ENCODE peak calls at places on chromosome 13, in five cellular contexts. H is GM23338, W is HCT116, P is transverse colon, T is SK-N-SH. O is an unnamed sample.

GRCh38 chr13:53012707-53013106 is 15.9 kb upstream of the OLFM4 start:
- DNase-seq in H (no peak), W (no peak), P (no peak), T (no peak), O (no peak)

GRCh38 chr13:113804703-113805430 is 45.8 kb downstream of the TMEM255B start:
- DNase-seq in H (peak), W (no peak), P (no peak), T (no peak), O (no peak)

GRCh38 chr13:24033527-24034302 is 126.8 kb upstream of the SPATA13 start:
- DNase-seq in H (no peak), W (no peak), P (no peak), T (no peak), O (no peak)

GRCh38 chr13:52164989-52165388 is 5.6 kb upstream of the NEK3 start:
- DNase-seq in H (no peak), W (no peak), P (no peak), T (no peak), O (no peak)

GRCh38 chr13:114241918-114242317 is 7.2 kb downstream of the CDC16 start:
- DNase-seq in H (no peak), W (no peak), P (no peak), T (no peak), O (no peak)

GRCh38 chr13:36850790-36851438 is 31.9 kb downstream of the RFXAP start:
- DNase-seq in H (peak), W (no peak), P (peak), T (peak), O (no peak)

GRCh38 chr13:113783966-113784644 is 25.1 kb downstream of the TMEM255B start:
- DNase-seq in H (no peak), W (no peak), P (no peak), T (no peak), O (no peak)

GRCh38 chr13:51525567-51526165 is 58.6 kb upstream of the WDFY2 start:
- DNase-seq in H (no peak), W (no peak), P (no peak), T (no peak), O (no peak)

GRCh38 chr13:26658491-26658890 is 101.0 kb downstream of the WASF3 start:
- DNase-seq in H (no peak), W (no peak), P (no peak), T (peak), O (no peak)

GRCh38 chr13:106100261-106100919 is 435.1 kb downstream of the EFNB2 start:
- DNase-seq in H (peak), W (peak), P (peak), T (no peak), O (no peak)

GRCh38 chr13:52978989-52979388 is 49.6 kb upstream of the OLFM4 start:
- DNase-seq in H (peak), W (no peak), P (no peak), T (no peak), O (no peak)

DNA sequence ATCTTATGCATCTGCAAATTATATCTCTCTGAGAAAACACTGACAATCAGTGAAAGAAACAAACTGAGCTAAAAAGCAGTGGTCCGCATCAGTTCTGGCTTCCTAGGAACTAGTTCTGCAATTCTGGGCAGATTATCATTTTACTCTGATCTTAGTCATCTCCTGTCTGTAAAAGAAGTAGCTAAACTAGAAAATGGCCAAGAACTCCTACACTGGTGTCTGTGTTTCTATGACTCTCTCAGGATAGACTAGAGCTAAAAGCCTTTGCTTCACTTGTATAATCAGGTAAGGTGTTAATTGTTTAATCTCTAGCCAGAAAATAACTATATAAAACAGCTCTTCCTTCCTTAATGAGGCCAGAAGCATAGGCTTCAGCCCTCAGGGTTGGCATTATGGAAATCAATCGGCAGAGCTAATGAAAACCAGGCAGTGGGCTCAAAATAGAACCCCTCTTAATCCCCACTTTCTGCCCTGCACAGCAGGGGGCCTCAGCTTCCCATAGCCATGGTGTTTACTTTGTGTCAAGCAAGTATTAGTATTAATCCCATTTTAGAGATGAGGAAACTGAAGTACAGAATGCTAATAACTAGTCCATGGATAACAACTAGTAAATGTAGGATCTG is 459.2 kb downstream of the FGF14 start:
- DNase-seq in H (no peak), W (no peak), P (no peak), T (peak), O (no peak)
- TF ChIP-seq POLR2AphosphoS5 in H (no peak), W (no peak), P (no peak), T (no peak), O (no peak)

GRCh38 chr13:20371825-20372224 is 139.7 kb upstream of the GJB6 start:
- DNase-seq in H (no peak), W (no peak), P (no peak), T (no peak), O (no peak)
- H3K27ac ChIP-seq in H (no peak), W (no peak), P (no peak), T (no peak), O (no peak)

DNA sequence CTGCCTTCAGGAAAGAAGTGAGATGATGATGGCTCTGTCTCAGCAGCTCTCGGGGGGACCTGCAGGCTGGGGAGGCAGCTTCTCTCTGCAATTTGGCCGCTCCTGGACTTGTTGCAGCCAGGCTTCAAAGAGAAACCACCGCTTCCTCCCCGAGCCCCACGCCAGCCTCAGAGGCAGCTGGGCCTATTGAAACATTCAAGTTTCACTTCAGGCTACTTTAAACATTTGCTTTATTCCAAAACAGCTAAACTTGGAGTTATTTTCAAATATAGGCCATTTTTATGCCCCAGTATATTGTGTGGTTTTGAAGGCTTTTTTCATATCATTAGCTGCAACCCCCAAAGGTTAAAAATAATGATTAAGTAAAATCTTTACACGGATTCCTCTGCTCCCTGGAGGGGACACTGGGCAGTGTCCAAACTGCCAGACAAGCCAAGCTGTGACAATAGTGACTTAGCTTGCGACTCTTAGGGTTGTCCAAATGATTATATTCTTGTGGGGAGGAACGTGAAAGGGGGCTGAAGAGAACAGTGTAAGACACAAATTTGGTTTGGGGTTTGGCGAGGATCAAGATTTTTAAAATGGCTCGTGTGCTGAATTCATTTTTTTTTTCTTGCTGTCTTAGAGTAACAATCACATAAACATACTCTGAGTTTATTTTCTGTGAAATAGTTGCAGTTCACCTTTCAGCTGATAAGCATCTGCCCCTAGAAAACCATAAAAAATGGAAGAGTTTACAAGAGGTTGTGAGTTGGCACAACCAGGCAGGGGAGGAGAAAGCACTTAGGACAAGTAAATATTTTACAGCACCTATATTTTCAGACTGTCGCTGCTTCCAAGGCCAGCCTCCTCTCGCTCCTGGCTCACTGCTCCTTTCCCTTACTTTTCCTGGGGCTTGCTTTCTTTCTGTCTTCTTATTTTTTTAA is 330.6 kb downstream of the DLEU7 start:
- DNase-seq in H (no peak), W (no peak), P (peak), T (no peak), O (no peak)
- TF ChIP-seq CTCF in H (no peak), W (no peak), P (no peak), T (no peak), O (peak)

GRCh38 chr13:48233097-48233885 is at the start of gene ITM2B:
- DNase-seq in H (peak), W (peak), P (peak), T (peak), O (no peak)
- TF ChIP-seq POLR2AphosphoS5 in H (peak), W (peak), P (peak), T (peak), O (peak)